ENCODE peak calls at places on chromosomes 12 and 14, in five cellular contexts. E, T, M, U and H are unnamed samples.

GRCh38 chr12:50547742-50548141 is 43.0 kb downstream of the DIP2B start:
- DNase-seq in E (no peak), T (no peak), M (no peak), U (no peak), H (no peak)

GRCh38 chr14:49586673-49587460 is 687 bp upstream of the RPS29 start:
- DNase-seq in E (peak; percentile 60), T (peak; percentile 82), M (peak; percentile 28), U (peak; percentile 67), H (peak; percentile 83)

GRCh38 chr12:27081668-27082091 is 698 bp downstream of the C12orf71 start:
- DNase-seq in E (no peak), T (peak; percentile 15), M (peak; percentile 20), U (no peak), H (peak; percentile 41)

GRCh38 chr12:116472193-116472592 is 87.0 kb upstream of the MAP1LC3B2 start:
- DNase-seq in E (no peak), T (no peak), M (no peak), U (no peak), H (no peak)

GRCh38 chr12:22299294-22299912 is 35.1 kb downstream of the ST8SIA1 start:
- DNase-seq in E (no peak), T (no peak), M (no peak), U (no peak), H (no peak)

GRCh38 chr14:24430682-24431568 is 1.2 kb downstream of the KHNYN start:
- DNase-seq in E (no peak), T (peak; percentile 59), M (peak; percentile 29), U (no peak), H (no peak)

GRCh38 chr12:69897744-69898143 is 72.7 kb downstream of the MYRFL start:
- DNase-seq in E (no peak), T (peak; percentile 88), M (no peak), U (no peak), H (no peak)

GRCh38 chr14:59086241-59086899 is 102.1 kb upstream of the DAAM1 start:
- DNase-seq in E (peak; percentile 25), T (peak; percentile 66), M (no peak), U (no peak), H (no peak)

GRCh38 chr12:45227668-45228067 is 11.8 kb downstream of the ANO6 start:
- DNase-seq in E (peak; percentile 12), T (no peak), M (peak; percentile 40), U (no peak), H (no peak)

GRCh38 chr12:20507061-20507460 is 138.7 kb downstream of the PDE3A start:
- DNase-seq in E (no peak), T (no peak), M (no peak), U (no peak), H (no peak)

GRCh38 chr14:50744242-50744641 is 76.1 kb upstream of the SAV1 start:
- DNase-seq in E (no peak), T (peak; percentile 28), M (no peak), U (no peak), H (no peak)
- TF ChIP-seq RCOR1 in E (no peak), T (no peak), M (no peak), U (no peak), H (no peak)

GRCh38 chr14:87615822-87616679 is 376.9 kb downstream of the GALC start:
- DNase-seq in E (peak; percentile 38), T (peak; percentile 19), M (peak; percentile 35), U (no peak), H (peak; percentile 44)
- TF ChIP-seq RCOR1 in E (no peak), T (no peak), M (no peak), U (no peak), H (no peak)

GRCh38 chr14:33280646-33281045 is 342.0 kb downstream of the NPAS3 start:
- DNase-seq in E (no peak), T (no peak), M (no peak), U (no peak), H (no peak)
- TF ChIP-seq RCOR1 in E (no peak), T (no peak), M (no peak), U (no peak), H (no peak)

DNA sequence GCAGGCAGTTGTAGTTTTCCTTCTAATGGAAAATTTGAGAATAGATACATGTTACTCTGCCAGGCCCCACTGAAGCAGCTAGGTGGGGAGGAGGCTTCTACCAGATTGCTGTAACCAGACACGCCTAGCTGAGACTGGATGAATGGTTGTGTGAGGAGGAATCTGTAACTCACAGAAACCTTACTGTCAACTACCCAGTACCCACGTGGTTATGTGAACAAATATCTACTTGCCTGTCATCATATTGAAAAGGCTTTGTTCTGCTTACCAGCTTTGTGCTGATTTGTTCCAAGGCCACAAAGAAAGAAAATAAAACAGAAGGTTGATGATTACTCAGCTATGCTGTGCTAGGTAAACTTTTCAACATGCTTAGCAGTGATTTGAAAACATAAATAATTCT is 167.2 kb downstream of the CAPZA3 start:
- DNase-seq in E (no peak), T (no peak), M (no peak), U (no peak), H (no peak)
- TF ChIP-seq RCOR1 in E (no peak), T (no peak), M (no peak), U (no peak), H (no peak)

GRCh38 chr14:21748869-21749303 is 75.3 kb upstream of the OR4E1 start:
- DNase-seq in E (peak; percentile 23), T (peak; percentile 31), M (peak; percentile 18), U (no peak), H (peak; percentile 58)
- TF ChIP-seq RCOR1 in E (no peak), T (no peak), M (no peak), U (no peak), H (no peak)